ENCODE peak calls at places on chromosomes 12 and 14, in eight cellular contexts. L is upper lobe of right lung, A is ascending aorta, N is A549, D is lower lobe of right lung, O is epithelial cell of esophagus, F is body of pancreas, Y is stomach. B is an unnamed sample.
A peak's percentile ranks its signal among the peaks of the same experiment; 100 is the strongest.

GRCh38 chr14:102925646-102926045 is 3.2 kb downstream of the AMN start:
- DNase-seq in L (no peak), N (no peak), F (no peak), D (peak; percentile 33), A (no peak), Y (no peak), O (no peak), B (no peak)

GRCh38 chr14:58488550-58488949 is 61.0 kb downstream of the KIAA0586 start:
- DNase-seq in Y (no peak), F (no peak), O (peak; percentile 46), A (no peak), N (no peak), L (no peak), D (no peak), B (no peak)

GRCh38 chr12:71041481-71041880 is 116.3 kb downstream of the TSPAN8 start:
- DNase-seq in D (no peak), O (no peak), N (no peak), F (no peak), Y (no peak), A (no peak), L (no peak), B (no peak)

GRCh38 chr14:69901113-69901951 is 22.1 kb downstream of the SMOC1 start:
- DNase-seq in L (no peak), N (no peak), D (no peak), A (no peak), Y (no peak), F (no peak), O (peak; percentile 66), B (no peak)

GRCh38 chr14:41609704-41610183 is 3.1 kb downstream of the LRFN5 start:
- DNase-seq in D (no peak), F (peak; percentile 46), O (no peak), L (peak; percentile 61), A (no peak), N (peak; percentile 39), Y (no peak), B (no peak)

GRCh38 chr12:84507914-84508313 is 404.7 kb downstream of the SLC6A15 start:
- DNase-seq in A (no peak), F (peak; percentile 7), N (no peak), D (no peak), Y (no peak), O (no peak), L (no peak), B (no peak)

GRCh38 chr12:77189463-77189862 is 124.1 kb upstream of the E2F7 start:
- DNase-seq in A (no peak), L (no peak), Y (no peak), N (no peak), O (peak; percentile 57), F (no peak), D (no peak), B (no peak)

GRCh38 chr12:124852329-124852831 is 11.3 kb downstream of the SCARB1 start:
- DNase-seq in O (no peak), D (peak; percentile 83), Y (no peak), L (peak; percentile 86), N (no peak), F (peak; percentile 34), A (peak; percentile 33), B (peak; percentile 53)

GRCh38 chr12:132783917-132784531 is 22.4 kb upstream of the ANKLE2 start:
- DNase-seq in D (no peak), O (no peak), N (no peak), F (no peak), Y (no peak), A (no peak), L (no peak), B (no peak)

GRCh38 chr14:47919334-47919846 is 244.0 kb upstream of the MDGA2 start:
- DNase-seq in A (no peak), O (no peak), L (no peak), F (no peak), Y (no peak), N (no peak), D (no peak), B (no peak)

GRCh38 chr12:13135336-13136178 is 32.1 kb upstream of the GSG1 start:
- DNase-seq in F (peak; percentile 48), Y (peak; percentile 65), N (peak; percentile 33), L (peak; percentile 93), D (peak; percentile 92), A (no peak), O (peak; percentile 98), B (peak; percentile 91)

GRCh38 chr12:87274594-87275245 is 754.5 kb downstream of the C12orf50 start:
- DNase-seq in F (no peak), A (no peak), N (peak; percentile 42), Y (no peak), D (no peak), L (no peak), O (peak; percentile 29), B (peak; percentile 17)

GRCh38 chr12:47014474-47014873 is 64.9 kb upstream of the PCED1B start:
- DNase-seq in Y (no peak), A (no peak), N (peak; percentile 41), L (no peak), F (no peak), D (no peak), O (peak; percentile 68), B (peak; percentile 8)

GRCh38 chr14:37436519-37436918 is 158.5 kb downstream of the FOXA1 start:
- DNase-seq in L (no peak), Y (no peak), D (no peak), A (no peak), O (peak; percentile 27), F (no peak), N (peak; percentile 5), B (no peak)

GRCh38 chr12:72829838-72830237 is 557.7 kb downstream of the TRHDE start:
- DNase-seq in D (no peak), L (no peak), Y (no peak), O (no peak), F (no peak), N (no peak), A (no peak), B (no peak)

GRCh38 chr12:120225200-120225558 is 24.3 kb upstream of the RPLP0 start:
- DNase-seq in A (no peak), Y (no peak), D (no peak), L (no peak), F (no peak), N (no peak), O (no peak), B (no peak)

GRCh38 chr14:105064721-105065143 is 498 bp downstream of the GPR132 start:
- DNase-seq in L (peak; percentile 69), N (no peak), O (no peak), A (no peak), Y (no peak), D (no peak), F (no peak), B (peak; percentile 65)

GRCh38 chr12:77031745-77032144 is 33.6 kb downstream of the E2F7 start:
- DNase-seq in A (no peak), L (no peak), D (no peak), N (no peak), F (no peak), Y (no peak), O (peak; percentile 87), B (no peak)

GRCh38 chr14:69716483-69717187 is 50.3 kb upstream of the SRSF5 start:
- DNase-seq in A (no peak), L (no peak), Y (no peak), F (no peak), O (peak; percentile 94), D (no peak), N (no peak), B (no peak)

GRCh38 chr14:63088865-63089264 is 43.6 kb upstream of the KCNH5 start:
- DNase-seq in L (no peak), Y (no peak), F (no peak), A (no peak), D (no peak), N (no peak), O (no peak), B (no peak)

GRCh38 chr12:117298191-117298590 is 63.2 kb downstream of the NOS1 start:
- DNase-seq in N (no peak), L (no peak), A (no peak), O (no peak), D (no peak), F (no peak), Y (no peak), B (no peak)

GRCh38 chr12:113196996-113197395 is 11.5 kb downstream of the RITA1 start:
- DNase-seq in L (no peak), Y (peak; percentile 73), F (peak; percentile 84), O (peak; percentile 82), A (no peak), D (no peak), N (peak; percentile 84), B (peak; percentile 81)

GRCh38 chr14:95156765-95157194 is 549 bp downstream of the DICER1 start:
- DNase-seq in Y (peak; percentile 46), L (peak; percentile 83), O (peak; percentile 40), F (peak; percentile 60), A (no peak), N (peak; percentile 35), D (peak; percentile 74), B (peak; percentile 36)

DNA sequence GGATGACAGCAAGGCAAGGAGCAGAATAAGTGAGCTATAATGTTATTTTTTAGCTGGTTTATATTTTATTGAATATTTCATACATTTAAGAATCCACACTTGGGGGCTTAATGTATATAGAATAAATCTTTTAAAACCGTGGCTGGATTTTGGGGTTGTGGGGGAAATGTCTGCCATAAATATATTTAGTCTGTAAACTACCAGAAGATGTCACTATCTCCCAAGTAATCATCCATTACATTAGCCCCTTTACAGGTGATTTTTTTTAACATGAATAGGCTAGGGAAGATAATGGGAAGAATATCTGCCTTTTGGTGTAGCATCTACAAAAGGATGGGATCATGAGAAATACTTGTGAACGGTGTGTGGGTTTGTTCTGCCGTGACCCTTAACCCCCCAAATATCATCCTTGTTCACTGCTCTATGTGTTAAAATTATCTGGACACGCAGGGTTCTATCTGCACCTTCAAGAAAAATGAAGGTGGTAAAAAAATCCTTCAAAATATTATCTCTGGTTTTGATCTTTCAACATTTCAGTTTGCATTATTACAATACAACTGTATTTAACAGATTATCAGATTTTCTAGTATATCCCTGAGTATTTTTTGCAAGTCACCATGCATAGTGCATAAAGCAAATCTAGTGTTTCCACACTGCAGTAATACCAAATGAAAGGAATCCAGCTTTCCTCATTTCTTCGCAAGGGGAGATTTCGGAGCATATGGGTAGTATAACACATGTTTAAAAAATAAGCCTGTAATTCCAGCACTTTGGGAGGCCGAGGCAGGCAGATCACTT is 8.0 kb upstream of the SLC17A8 start:
- DNase-seq in Y (no peak), A (no peak), N (peak; percentile 57), L (no peak), O (peak; percentile 47), D (no peak), F (no peak), B (no peak)
- TF ChIP-seq CTCF in Y (no peak), A (no peak), N (peak; percentile 84), L (peak; percentile 33), O (peak; percentile 29), D (peak; percentile 24), F (peak; percentile 44), B (no peak)

GRCh38 chr14:23729720-23730387 is 93.7 kb downstream of the DHRS2 start:
- DNase-seq in Y (no peak), L (no peak), F (no peak), D (no peak), O (no peak), A (no peak), N (peak; percentile 14), B (peak; percentile 13)
- TF ChIP-seq CTCF in Y (no peak), L (no peak), F (no peak), D (no peak), O (no peak), A (no peak), N (no peak), B (no peak)

GRCh38 chr14:101889898-101890297 is 74.5 kb upstream of the DYNC1H1 start:
- DNase-seq in L (no peak), Y (no peak), O (no peak), A (no peak), N (peak; percentile 27), F (peak; percentile 39), D (no peak), B (no peak)
- TF ChIP-seq CTCF in L (no peak), Y (no peak), O (peak; percentile 13), A (no peak), N (no peak), F (peak; percentile 32), D (no peak), B (no peak)

GRCh38 chr12:49044660-49045059 is 15.9 kb downstream of the KMT2D start:
- DNase-seq in O (no peak), D (peak; percentile 17), N (no peak), F (no peak), L (no peak), A (no peak), Y (no peak), B (no peak)
- TF ChIP-seq CTCF in O (no peak), D (no peak), N (no peak), F (no peak), L (no peak), A (no peak), Y (no peak), B (no peak)

B was measured in Calu3.